ENCODE peak calls at places on chromosomes 16 and 17, in six cellular contexts. F is IMR-90, A is H9, P is H1, J is mesenchymal stem cell, I is neuronal stem cell. S is an unnamed sample. For H3K4me1, the result is how much of the 10 kb centered on the place peaks cover.

GRCh38 chr16:2064368-2064945 is 16.7 kb downstream of the TSC2 start:
- DNase-seq in F (no peak), A (no peak), P (no peak), J (no peak), I (no peak), S (no peak)

GRCh38 chr17:27324940-27325339 is 31.0 kb downstream of the WSB1 start:
- DNase-seq in F (no peak), A (peak), P (peak), J (no peak), I (no peak), S (no peak)

GRCh38 chr16:57639172-57639571 is 10.7 kb downstream of the ADGRG1 start:
- DNase-seq in F (no peak), A (peak), P (peak), J (peak), I (peak), S (peak)

GRCh38 chr17:74199306-74200092 is 4.0 kb upstream of the RPL38 start:
- DNase-seq in F (no peak), A (peak), P (peak), J (peak), I (peak), S (peak)

GRCh38 chr17:79706931-79707382 is 23.8 kb upstream of the ENPP7 start:
- DNase-seq in F (no peak), A (peak), P (no peak), J (no peak), I (no peak), S (no peak)

GRCh38 chr16:951660-952301 is 19.0 kb downstream of the LMF1 start:
- DNase-seq in F (peak), A (no peak), P (no peak), J (no peak), I (no peak), S (no peak)

GRCh38 chr17:47057831-47058230 is 78.8 kb upstream of the RPRML start:
- DNase-seq in F (no peak), A (no peak), P (no peak), J (no peak), I (no peak), S (no peak)

GRCh38 chr17:37135581-37135980 is 186.8 kb downstream of the AATF start:
- DNase-seq in F (no peak), A (no peak), P (no peak), J (no peak), I (no peak), S (no peak)

GRCh38 chr17:19744922-19745757 is 3.0 kb downstream of the ALDH3A1 start:
- DNase-seq in F (peak), A (peak), P (peak), J (peak), I (peak), S (peak)

GRCh38 chr17:57136355-57136754 is 51.3 kb downstream of the AKAP1 start:
- DNase-seq in F (no peak), A (peak), P (no peak), J (no peak), I (no peak), S (no peak)

GRCh38 chr17:8117980-8118768 is at the start of gene ALOXE3:
- DNase-seq in F (peak), A (peak), P (peak), J (peak), I (peak), S (peak)
- H3K4me1 ChIP-seq in F (under half), A (under half), P (under half), J (under half), I (under half), S (under half)

GRCh38 chr17:30720013-30720471 is 104.5 kb downstream of the CRLF3 start:
- DNase-seq in F (no peak), A (peak), P (peak), J (no peak), I (no peak), S (no peak)
- H2BK15ac ChIP-seq in F (no peak), A (no peak), P (no peak), J (no peak), I (no peak), S (no peak)

GRCh38 chr17:82007495-82008257 is 15.0 kb downstream of the CENPX start:
- DNase-seq in F (no peak), A (no peak), P (no peak), J (no peak), I (no peak), S (no peak)

GRCh38 chr17:82005701-82006348 is 16.9 kb downstream of the CENPX start:
- DNase-seq in F (no peak), A (no peak), P (no peak), J (no peak), I (no peak), S (no peak)

GRCh38 chr17:82006468-82007227 is 16.0 kb downstream of the CENPX start:
- DNase-seq in F (peak), A (no peak), P (no peak), J (peak), I (no peak), S (no peak)

GRCh38 chr17:82008258-82008940 is 14.3 kb downstream of the CENPX start:
- DNase-seq in F (no peak), A (no peak), P (no peak), J (no peak), I (no peak), S (no peak)

DNA sequence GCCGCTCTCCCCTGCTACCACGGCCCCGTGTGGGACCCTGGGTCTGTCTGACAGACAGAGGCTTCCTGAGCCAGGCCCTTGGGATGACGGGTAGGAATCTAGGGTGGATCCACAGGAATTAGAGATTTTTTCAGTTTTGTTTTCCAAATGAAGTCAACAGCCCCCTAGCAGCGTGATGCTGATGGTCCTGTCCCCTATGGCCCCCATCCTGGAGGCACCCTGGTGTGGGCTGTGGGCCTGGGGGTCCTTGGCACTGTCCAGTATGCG is 15.5 kb downstream of the CENPX start:
- DNase-seq in F (no peak), A (no peak), P (no peak), J (no peak), I (no peak), S (no peak)
- H2AK5ac ChIP-seq in F (peak), A (no peak), P (no peak), J (peak), I (no peak), S (no peak)

DNA sequence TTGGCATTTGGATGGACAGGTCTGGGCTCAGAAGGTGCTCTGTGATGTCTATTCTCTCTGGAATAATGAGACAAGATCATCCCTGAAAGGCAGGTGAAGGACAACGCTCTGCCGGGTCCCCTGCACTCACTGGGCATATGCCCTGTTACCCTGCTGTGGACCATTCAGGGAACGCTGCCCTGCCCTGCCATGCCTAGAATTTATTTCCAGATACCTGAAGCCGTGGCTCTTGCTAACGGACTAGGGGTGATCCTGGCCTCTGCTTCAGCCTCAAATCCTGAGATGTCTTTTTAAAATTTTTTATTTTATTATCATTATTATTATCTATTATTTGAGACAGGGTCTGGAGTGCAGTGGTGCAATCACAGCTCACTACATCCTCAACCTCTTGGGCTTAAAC is 3.9 kb downstream of the SLC5A11 start:
- DNase-seq in F (no peak), A (no peak), P (no peak), J (no peak), I (no peak), S (no peak)
- H3K4me1 ChIP-seq in F (under half), A (under half), P (under half), J (under half), I (under half), S (under half)

GRCh38 chr16:51666821-51667220 is 515.8 kb upstream of the SALL1 start:
- DNase-seq in F (no peak), A (no peak), P (no peak), J (peak), I (no peak), S (no peak)

GRCh38 chr16:51670527-51670926 is 519.5 kb upstream of the SALL1 start:
- DNase-seq in F (no peak), A (no peak), P (no peak), J (no peak), I (peak), S (peak)

GRCh38 chr16:51665599-51665998 is 514.5 kb upstream of the SALL1 start:
- DNase-seq in F (no peak), A (no peak), P (no peak), J (no peak), I (no peak), S (no peak)

DNA sequence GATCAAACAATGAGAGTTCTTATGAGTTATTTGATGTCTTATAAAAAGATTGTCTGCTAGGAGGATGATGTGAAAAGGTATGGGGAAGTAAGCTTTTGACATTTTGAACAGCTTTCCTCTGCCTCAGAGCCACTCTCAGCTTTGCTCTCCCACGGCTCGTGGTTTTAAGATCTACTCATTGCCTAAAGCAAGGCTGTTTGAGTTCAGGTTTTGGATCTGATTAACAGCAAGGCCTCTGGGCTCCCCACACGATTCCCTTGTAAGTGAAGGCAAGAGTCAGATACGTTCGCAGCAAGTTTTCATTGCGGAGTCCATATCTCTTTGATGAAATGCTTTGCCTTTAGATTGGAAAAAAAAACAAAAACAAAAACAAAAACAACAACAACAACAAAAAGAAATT is 515.0 kb upstream of the SALL1 start:
- DNase-seq in F (no peak), A (no peak), P (no peak), J (no peak), I (no peak), S (no peak)
- H2BK15ac ChIP-seq in F (no peak), A (no peak), P (no peak), J (no peak), I (no peak), S (no peak)

DNA sequence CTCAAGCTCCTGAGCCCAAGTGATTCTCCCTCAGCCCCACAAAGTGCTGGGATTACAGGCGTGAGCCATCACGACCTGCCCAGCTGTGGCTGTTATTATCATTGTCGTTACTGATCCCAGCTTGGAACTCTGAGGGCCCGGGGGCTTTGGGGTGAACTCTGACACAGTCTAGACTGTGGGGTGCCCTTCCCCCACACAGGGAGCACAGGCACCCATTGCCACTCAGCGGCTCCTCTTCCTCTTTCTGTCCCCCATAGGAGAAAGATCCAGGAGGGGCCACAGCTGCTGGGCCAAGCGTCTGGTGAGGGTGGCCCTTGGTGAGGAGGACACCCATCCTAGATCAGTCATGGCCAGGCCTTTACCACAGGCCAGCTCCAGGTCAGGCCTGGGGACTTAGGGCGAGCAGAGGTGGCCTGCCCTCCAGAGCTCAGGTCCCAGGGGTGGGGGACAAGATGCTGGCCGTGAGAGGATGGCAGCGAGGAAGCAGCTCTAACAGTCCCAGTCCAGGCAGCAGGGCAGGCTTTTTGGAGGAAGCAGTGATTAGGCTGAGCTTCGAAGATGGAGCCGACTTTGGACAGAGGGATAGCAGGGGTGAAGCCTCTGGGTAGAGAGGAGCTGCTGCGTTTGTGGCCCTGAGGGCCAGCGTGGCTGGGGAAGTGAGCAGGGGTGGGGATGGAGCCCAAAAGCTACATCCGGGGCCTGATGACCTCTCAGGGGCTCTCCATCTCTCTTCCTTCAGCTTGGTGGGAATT is 24.7 kb downstream of the TMEM235 start:
- DNase-seq in F (no peak), A (no peak), P (no peak), J (no peak), I (no peak), S (no peak)
- H2AK5ac ChIP-seq in F (no peak), A (no peak), P (peak), J (peak), I (peak), S (peak)

DNA sequence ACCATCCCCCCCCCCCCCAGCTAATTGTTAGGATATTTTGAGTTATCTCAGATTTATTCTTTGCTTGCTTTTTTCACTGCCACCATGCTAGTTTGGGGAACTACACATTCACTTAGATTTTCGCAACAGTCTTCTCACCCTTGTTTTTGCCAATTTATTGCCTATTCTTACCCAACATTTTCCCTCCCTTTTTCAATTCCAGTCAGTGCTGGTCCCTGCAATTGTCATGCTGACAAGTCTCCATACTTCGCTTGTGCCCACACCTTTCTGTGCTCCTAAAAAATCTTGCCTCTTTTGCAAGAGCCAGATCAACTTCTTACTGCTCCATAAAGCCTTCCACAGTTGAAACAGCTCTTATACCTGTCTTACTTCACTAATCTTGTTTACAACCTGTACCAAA is 16.3 kb downstream of the TNRC6A start:
- DNase-seq in F (no peak), A (no peak), P (no peak), J (no peak), I (no peak), S (no peak)
- H3K4me1 ChIP-seq in F (under half), A (under half), P (under half), J (under half), I (under half), S (under half)

S was measured in mesendoderm.